ENCODE peak calls at places on chromosome 10, in eight cellular contexts. One of them, this sample, is unnamed.
A peak's percentile ranks its signal among the peaks of the same experiment; 100 is the strongest.

GRCh38 chr10:108036298-108036697 is 871.8 kb upstream of the SORCS1 start:
- DNase-seq in NCI-H748 treated with DMSO at 0.1 percent for 48 hours: no peak
- DNase-seq in amniotic stem cell: no peak
- DNase-seq in stimulated activated CD4-positive, alpha-beta T cell treated with anti-CD3 and anti-CD28 coated beads, Interleukin-4, amount 100 ng/mL, for 24 hours: no peak
- DNase-seq in A172: no peak
- DNase-seq in GM19239: no peak
- DNase-seq in stimulated activated naive CD8-positive, alpha-beta T cell treated with anti-CD3 and anti-CD28 coated beads, Interleukin-15, amount 100 ng/mL, for 72 hours: no peak
- DNase-seq in NAMALWA: no peak
- DNase-seq in this sample: no peak

GRCh38 chr10:117884088-117884487 is 162.7 kb downstream of the RAB11FIP2 start:
- DNase-seq in NCI-H748 treated with DMSO at 0.1 percent for 48 hours: no peak
- DNase-seq in GM19239: no peak
- DNase-seq in A172: no peak
- DNase-seq in NAMALWA: no peak
- DNase-seq in stimulated activated CD4-positive, alpha-beta T cell treated with anti-CD3 and anti-CD28 coated beads, Interleukin-4, amount 100 ng/mL, for 24 hours: no peak
- DNase-seq in amniotic stem cell: no peak
- DNase-seq in stimulated activated naive CD8-positive, alpha-beta T cell treated with anti-CD3 and anti-CD28 coated beads, Interleukin-15, amount 100 ng/mL, for 72 hours: no peak
- DNase-seq in this sample: no peak

GRCh38 chr10:59181668-59182067 is 5.2 kb downstream of the PHYHIPL start:
- DNase-seq in GM19239: peak; percentile 3
- DNase-seq in NAMALWA: peak; percentile 52
- DNase-seq in stimulated activated naive CD8-positive, alpha-beta T cell treated with anti-CD3 and anti-CD28 coated beads, Interleukin-15, amount 100 ng/mL, for 72 hours: no peak
- DNase-seq in NCI-H748 treated with DMSO at 0.1 percent for 48 hours: peak; percentile 43
- DNase-seq in stimulated activated CD4-positive, alpha-beta T cell treated with anti-CD3 and anti-CD28 coated beads, Interleukin-4, amount 100 ng/mL, for 24 hours: no peak
- DNase-seq in amniotic stem cell: peak; percentile 24
- DNase-seq in A172: peak; percentile 62
- DNase-seq in this sample: peak; percentile 83

GRCh38 chr10:5526691-5527331 is 2.0 kb downstream of the CALML3 start:
- DNase-seq in stimulated activated CD4-positive, alpha-beta T cell treated with anti-CD3 and anti-CD28 coated beads, Interleukin-4, amount 100 ng/mL, for 24 hours: no peak
- DNase-seq in GM19239: no peak
- DNase-seq in stimulated activated naive CD8-positive, alpha-beta T cell treated with anti-CD3 and anti-CD28 coated beads, Interleukin-15, amount 100 ng/mL, for 72 hours: no peak
- DNase-seq in NAMALWA: no peak
- DNase-seq in A172: no peak
- DNase-seq in amniotic stem cell: no peak
- DNase-seq in NCI-H748 treated with DMSO at 0.1 percent for 48 hours: no peak
- DNase-seq in this sample: no peak

GRCh38 chr10:88542522-88542921 is 40.6 kb downstream of the RNLS start:
- DNase-seq in amniotic stem cell: no peak
- DNase-seq in stimulated activated naive CD8-positive, alpha-beta T cell treated with anti-CD3 and anti-CD28 coated beads, Interleukin-15, amount 100 ng/mL, for 72 hours: no peak
- DNase-seq in A172: no peak
- DNase-seq in NCI-H748 treated with DMSO at 0.1 percent for 48 hours: no peak
- DNase-seq in NAMALWA: no peak
- DNase-seq in GM19239: no peak
- DNase-seq in stimulated activated CD4-positive, alpha-beta T cell treated with anti-CD3 and anti-CD28 coated beads, Interleukin-4, amount 100 ng/mL, for 24 hours: no peak
- DNase-seq in this sample: no peak

GRCh38 chr10:104314591-104315485 is 23.4 kb downstream of the ITPRIP start:
- DNase-seq in amniotic stem cell: no peak
- DNase-seq in NAMALWA: no peak
- DNase-seq in stimulated activated naive CD8-positive, alpha-beta T cell treated with anti-CD3 and anti-CD28 coated beads, Interleukin-15, amount 100 ng/mL, for 72 hours: no peak
- DNase-seq in GM19239: no peak
- DNase-seq in stimulated activated CD4-positive, alpha-beta T cell treated with anti-CD3 and anti-CD28 coated beads, Interleukin-4, amount 100 ng/mL, for 24 hours: no peak
- DNase-seq in A172: no peak
- DNase-seq in NCI-H748 treated with DMSO at 0.1 percent for 48 hours: no peak
- DNase-seq in this sample: no peak

GRCh38 chr10:79322616-79323566 is 24.4 kb upstream of the PPIF start:
- DNase-seq in NAMALWA: no peak
- DNase-seq in A172: peak; percentile 92
- DNase-seq in GM19239: no peak
- DNase-seq in stimulated activated CD4-positive, alpha-beta T cell treated with anti-CD3 and anti-CD28 coated beads, Interleukin-4, amount 100 ng/mL, for 24 hours: peak; percentile 80
- DNase-seq in stimulated activated naive CD8-positive, alpha-beta T cell treated with anti-CD3 and anti-CD28 coated beads, Interleukin-15, amount 100 ng/mL, for 72 hours: peak; percentile 67
- DNase-seq in amniotic stem cell: peak; percentile 29
- DNase-seq in NCI-H748 treated with DMSO at 0.1 percent for 48 hours: no peak
- DNase-seq in this sample: no peak

GRCh38 chr10:69089638-69090599 is 2.0 kb downstream of the SRGN start:
- DNase-seq in NAMALWA: no peak
- DNase-seq in stimulated activated naive CD8-positive, alpha-beta T cell treated with anti-CD3 and anti-CD28 coated beads, Interleukin-15, amount 100 ng/mL, for 72 hours: peak; percentile 82
- DNase-seq in stimulated activated CD4-positive, alpha-beta T cell treated with anti-CD3 and anti-CD28 coated beads, Interleukin-4, amount 100 ng/mL, for 24 hours: peak; percentile 85
- DNase-seq in A172: peak; percentile 49
- DNase-seq in amniotic stem cell: no peak
- DNase-seq in GM19239: no peak
- DNase-seq in NCI-H748 treated with DMSO at 0.1 percent for 48 hours: no peak
- DNase-seq in this sample: no peak

GRCh38 chr10:59557642-59558041 is 152.0 kb downstream of the SLC16A9 start:
- DNase-seq in NCI-H748 treated with DMSO at 0.1 percent for 48 hours: no peak
- DNase-seq in A172: no peak
- DNase-seq in GM19239: no peak
- DNase-seq in stimulated activated naive CD8-positive, alpha-beta T cell treated with anti-CD3 and anti-CD28 coated beads, Interleukin-15, amount 100 ng/mL, for 72 hours: no peak
- DNase-seq in stimulated activated CD4-positive, alpha-beta T cell treated with anti-CD3 and anti-CD28 coated beads, Interleukin-4, amount 100 ng/mL, for 24 hours: no peak
- DNase-seq in NAMALWA: no peak
- DNase-seq in amniotic stem cell: no peak
- DNase-seq in this sample: no peak

GRCh38 chr10:61063035-61063434 is 119.0 kb upstream of the RHOBTB1 start:
- DNase-seq in stimulated activated CD4-positive, alpha-beta T cell treated with anti-CD3 and anti-CD28 coated beads, Interleukin-4, amount 100 ng/mL, for 24 hours: no peak
- DNase-seq in amniotic stem cell: no peak
- DNase-seq in A172: no peak
- DNase-seq in stimulated activated naive CD8-positive, alpha-beta T cell treated with anti-CD3 and anti-CD28 coated beads, Interleukin-15, amount 100 ng/mL, for 72 hours: no peak
- DNase-seq in NCI-H748 treated with DMSO at 0.1 percent for 48 hours: no peak
- DNase-seq in GM19239: no peak
- DNase-seq in NAMALWA: no peak
- DNase-seq in this sample: peak; percentile 85

GRCh38 chr10:34125702-34126101 is 689.4 kb downstream of the PARD3 start:
- DNase-seq in stimulated activated naive CD8-positive, alpha-beta T cell treated with anti-CD3 and anti-CD28 coated beads, Interleukin-15, amount 100 ng/mL, for 72 hours: no peak
- DNase-seq in NCI-H748 treated with DMSO at 0.1 percent for 48 hours: no peak
- DNase-seq in stimulated activated CD4-positive, alpha-beta T cell treated with anti-CD3 and anti-CD28 coated beads, Interleukin-4, amount 100 ng/mL, for 24 hours: no peak
- DNase-seq in amniotic stem cell: no peak
- DNase-seq in NAMALWA: no peak
- DNase-seq in GM19239: no peak
- DNase-seq in A172: no peak
- DNase-seq in this sample: no peak

GRCh38 chr10:69335613-69336012 is 57.3 kb downstream of the HK1 start:
- DNase-seq in A172: no peak
- DNase-seq in NCI-H748 treated with DMSO at 0.1 percent for 48 hours: no peak
- DNase-seq in GM19239: no peak
- DNase-seq in amniotic stem cell: no peak
- DNase-seq in stimulated activated naive CD8-positive, alpha-beta T cell treated with anti-CD3 and anti-CD28 coated beads, Interleukin-15, amount 100 ng/mL, for 72 hours: no peak
- DNase-seq in stimulated activated CD4-positive, alpha-beta T cell treated with anti-CD3 and anti-CD28 coated beads, Interleukin-4, amount 100 ng/mL, for 24 hours: no peak
- DNase-seq in NAMALWA: no peak
- DNase-seq in this sample: no peak

GRCh38 chr10:52446391-52446790 is 132.3 kb downstream of the DKK1 start:
- DNase-seq in stimulated activated CD4-positive, alpha-beta T cell treated with anti-CD3 and anti-CD28 coated beads, Interleukin-4, amount 100 ng/mL, for 24 hours: no peak
- DNase-seq in stimulated activated naive CD8-positive, alpha-beta T cell treated with anti-CD3 and anti-CD28 coated beads, Interleukin-15, amount 100 ng/mL, for 72 hours: no peak
- DNase-seq in amniotic stem cell: no peak
- DNase-seq in NCI-H748 treated with DMSO at 0.1 percent for 48 hours: no peak
- DNase-seq in GM19239: no peak
- DNase-seq in A172: peak; percentile 8
- DNase-seq in NAMALWA: no peak
- DNase-seq in this sample: no peak

GRCh38 chr10:124369986-124370385 is 48.7 kb downstream of the OAT start:
- DNase-seq in NAMALWA: no peak
- DNase-seq in NCI-H748 treated with DMSO at 0.1 percent for 48 hours: no peak
- DNase-seq in GM19239: no peak
- DNase-seq in stimulated activated naive CD8-positive, alpha-beta T cell treated with anti-CD3 and anti-CD28 coated beads, Interleukin-15, amount 100 ng/mL, for 72 hours: no peak
- DNase-seq in stimulated activated CD4-positive, alpha-beta T cell treated with anti-CD3 and anti-CD28 coated beads, Interleukin-4, amount 100 ng/mL, for 24 hours: no peak
- DNase-seq in A172: no peak
- DNase-seq in amniotic stem cell: no peak
- DNase-seq in this sample: no peak

GRCh38 chr10:91766676-91767075 is 31.6 kb upstream of the TNKS2 start:
- DNase-seq in NCI-H748 treated with DMSO at 0.1 percent for 48 hours: no peak
- DNase-seq in NAMALWA: no peak
- DNase-seq in A172: no peak
- DNase-seq in stimulated activated CD4-positive, alpha-beta T cell treated with anti-CD3 and anti-CD28 coated beads, Interleukin-4, amount 100 ng/mL, for 24 hours: no peak
- DNase-seq in amniotic stem cell: no peak
- DNase-seq in GM19239: no peak
- DNase-seq in stimulated activated naive CD8-positive, alpha-beta T cell treated with anti-CD3 and anti-CD28 coated beads, Interleukin-15, amount 100 ng/mL, for 72 hours: no peak
- DNase-seq in this sample: no peak

GRCh38 chr10:24703700-24704099 is 20.0 kb downstream of the ARHGAP21 start:
- DNase-seq in A172: no peak
- DNase-seq in amniotic stem cell: no peak
- DNase-seq in GM19239: no peak
- DNase-seq in stimulated activated naive CD8-positive, alpha-beta T cell treated with anti-CD3 and anti-CD28 coated beads, Interleukin-15, amount 100 ng/mL, for 72 hours: no peak
- DNase-seq in stimulated activated CD4-positive, alpha-beta T cell treated with anti-CD3 and anti-CD28 coated beads, Interleukin-4, amount 100 ng/mL, for 24 hours: no peak
- DNase-seq in NCI-H748 treated with DMSO at 0.1 percent for 48 hours: no peak
- DNase-seq in NAMALWA: no peak
- DNase-seq in this sample: no peak

GRCh38 chr10:28328346-28328745 is 25.5 kb upstream of the MPP7 start:
- DNase-seq in amniotic stem cell: no peak
- DNase-seq in stimulated activated naive CD8-positive, alpha-beta T cell treated with anti-CD3 and anti-CD28 coated beads, Interleukin-15, amount 100 ng/mL, for 72 hours: no peak
- DNase-seq in A172: no peak
- DNase-seq in NCI-H748 treated with DMSO at 0.1 percent for 48 hours: no peak
- DNase-seq in GM19239: no peak
- DNase-seq in NAMALWA: no peak
- DNase-seq in stimulated activated CD4-positive, alpha-beta T cell treated with anti-CD3 and anti-CD28 coated beads, Interleukin-4, amount 100 ng/mL, for 24 hours: no peak
- DNase-seq in this sample: no peak

GRCh38 chr10:85916999-85917573 is 449.5 kb downstream of the GRID1 start:
- DNase-seq in A172: no peak
- DNase-seq in amniotic stem cell: no peak
- DNase-seq in stimulated activated CD4-positive, alpha-beta T cell treated with anti-CD3 and anti-CD28 coated beads, Interleukin-4, amount 100 ng/mL, for 24 hours: no peak
- DNase-seq in NCI-H748 treated with DMSO at 0.1 percent for 48 hours: peak; percentile 83
- DNase-seq in stimulated activated naive CD8-positive, alpha-beta T cell treated with anti-CD3 and anti-CD28 coated beads, Interleukin-15, amount 100 ng/mL, for 72 hours: no peak
- DNase-seq in NAMALWA: no peak
- DNase-seq in GM19239: no peak
- DNase-seq in this sample: no peak

GRCh38 chr10:127576751-127577161 is 27.6 kb downstream of the NPS start:
- DNase-seq in NCI-H748 treated with DMSO at 0.1 percent for 48 hours: no peak
- DNase-seq in GM19239: no peak
- DNase-seq in A172: no peak
- DNase-seq in amniotic stem cell: no peak
- DNase-seq in stimulated activated naive CD8-positive, alpha-beta T cell treated with anti-CD3 and anti-CD28 coated beads, Interleukin-15, amount 100 ng/mL, for 72 hours: no peak
- DNase-seq in stimulated activated CD4-positive, alpha-beta T cell treated with anti-CD3 and anti-CD28 coated beads, Interleukin-4, amount 100 ng/mL, for 24 hours: no peak
- DNase-seq in NAMALWA: no peak
- DNase-seq in this sample: no peak

GRCh38 chr10:13945760-13946460 is 359.1 kb downstream of the PRPF18 start:
- DNase-seq in amniotic stem cell: no peak
- DNase-seq in A172: peak; percentile 60
- DNase-seq in stimulated activated CD4-positive, alpha-beta T cell treated with anti-CD3 and anti-CD28 coated beads, Interleukin-4, amount 100 ng/mL, for 24 hours: no peak
- DNase-seq in NCI-H748 treated with DMSO at 0.1 percent for 48 hours: no peak
- DNase-seq in stimulated activated naive CD8-positive, alpha-beta T cell treated with anti-CD3 and anti-CD28 coated beads, Interleukin-15, amount 100 ng/mL, for 72 hours: no peak
- DNase-seq in NAMALWA: no peak
- DNase-seq in GM19239: no peak
- DNase-seq in this sample: no peak

GRCh38 chr10:77970869-77971803 is 44.6 kb upstream of the DLG5 start:
- DNase-seq in GM19239: no peak
- DNase-seq in amniotic stem cell: peak; percentile 89
- DNase-seq in stimulated activated CD4-positive, alpha-beta T cell treated with anti-CD3 and anti-CD28 coated beads, Interleukin-4, amount 100 ng/mL, for 24 hours: no peak
- DNase-seq in stimulated activated naive CD8-positive, alpha-beta T cell treated with anti-CD3 and anti-CD28 coated beads, Interleukin-15, amount 100 ng/mL, for 72 hours: no peak
- DNase-seq in A172: peak; percentile 82
- DNase-seq in NAMALWA: peak; percentile 2
- DNase-seq in NCI-H748 treated with DMSO at 0.1 percent for 48 hours: no peak
- DNase-seq in this sample: peak; percentile 49

GRCh38 chr10:122162566-122163181 is 108.4 kb upstream of the BTBD16 start:
- DNase-seq in stimulated activated CD4-positive, alpha-beta T cell treated with anti-CD3 and anti-CD28 coated beads, Interleukin-4, amount 100 ng/mL, for 24 hours: no peak
- DNase-seq in A172: no peak
- DNase-seq in NCI-H748 treated with DMSO at 0.1 percent for 48 hours: peak; percentile 56
- DNase-seq in GM19239: no peak
- DNase-seq in NAMALWA: no peak
- DNase-seq in stimulated activated naive CD8-positive, alpha-beta T cell treated with anti-CD3 and anti-CD28 coated beads, Interleukin-15, amount 100 ng/mL, for 72 hours: no peak
- DNase-seq in amniotic stem cell: no peak
- DNase-seq in this sample: no peak

GRCh38 chr10:125016611-125017202 is 74.8 kb downstream of the ZRANB1 start:
- DNase-seq in stimulated activated CD4-positive, alpha-beta T cell treated with anti-CD3 and anti-CD28 coated beads, Interleukin-4, amount 100 ng/mL, for 24 hours: no peak
- DNase-seq in NAMALWA: no peak
- DNase-seq in stimulated activated naive CD8-positive, alpha-beta T cell treated with anti-CD3 and anti-CD28 coated beads, Interleukin-15, amount 100 ng/mL, for 72 hours: no peak
- DNase-seq in A172: no peak
- DNase-seq in amniotic stem cell: no peak
- DNase-seq in NCI-H748 treated with DMSO at 0.1 percent for 48 hours: no peak
- DNase-seq in GM19239: no peak
- DNase-seq in this sample: no peak

GRCh38 chr10:3409928-3410327 is 237.3 kb upstream of the PITRM1 start:
- DNase-seq in stimulated activated CD4-positive, alpha-beta T cell treated with anti-CD3 and anti-CD28 coated beads, Interleukin-4, amount 100 ng/mL, for 24 hours: no peak
- DNase-seq in NCI-H748 treated with DMSO at 0.1 percent for 48 hours: no peak
- DNase-seq in NAMALWA: no peak
- DNase-seq in amniotic stem cell: no peak
- DNase-seq in stimulated activated naive CD8-positive, alpha-beta T cell treated with anti-CD3 and anti-CD28 coated beads, Interleukin-15, amount 100 ng/mL, for 72 hours: no peak
- DNase-seq in GM19239: no peak
- DNase-seq in A172: no peak
- DNase-seq in this sample: no peak

GRCh38 chr10:70523044-70523443 is 44.5 kb downstream of the PALD1 start:
- DNase-seq in A172: no peak
- DNase-seq in amniotic stem cell: no peak
- DNase-seq in NAMALWA: no peak
- DNase-seq in stimulated activated CD4-positive, alpha-beta T cell treated with anti-CD3 and anti-CD28 coated beads, Interleukin-4, amount 100 ng/mL, for 24 hours: no peak
- DNase-seq in GM19239: no peak
- DNase-seq in NCI-H748 treated with DMSO at 0.1 percent for 48 hours: no peak
- DNase-seq in stimulated activated naive CD8-positive, alpha-beta T cell treated with anti-CD3 and anti-CD28 coated beads, Interleukin-15, amount 100 ng/mL, for 72 hours: no peak
- DNase-seq in this sample: no peak

GRCh38 chr10:84224411-84225028 is 824 bp downstream of the LRIT2 start:
- DNase-seq in amniotic stem cell: no peak
- DNase-seq in NCI-H748 treated with DMSO at 0.1 percent for 48 hours: no peak
- DNase-seq in GM19239: no peak
- DNase-seq in A172: peak; percentile 13
- DNase-seq in NAMALWA: no peak
- DNase-seq in stimulated activated CD4-positive, alpha-beta T cell treated with anti-CD3 and anti-CD28 coated beads, Interleukin-4, amount 100 ng/mL, for 24 hours: no peak
- DNase-seq in stimulated activated naive CD8-positive, alpha-beta T cell treated with anti-CD3 and anti-CD28 coated beads, Interleukin-15, amount 100 ng/mL, for 72 hours: no peak
- DNase-seq in this sample: no peak

GRCh38 chr10:68826764-68827591 is at the start of gene STOX1:
- DNase-seq in stimulated activated naive CD8-positive, alpha-beta T cell treated with anti-CD3 and anti-CD28 coated beads, Interleukin-15, amount 100 ng/mL, for 72 hours: peak; percentile 70
- DNase-seq in amniotic stem cell: no peak
- DNase-seq in NCI-H748 treated with DMSO at 0.1 percent for 48 hours: peak; percentile 44
- DNase-seq in A172: peak; percentile 31
- DNase-seq in NAMALWA: peak; percentile 61
- DNase-seq in GM19239: peak; percentile 79
- DNase-seq in stimulated activated CD4-positive, alpha-beta T cell treated with anti-CD3 and anti-CD28 coated beads, Interleukin-4, amount 100 ng/mL, for 24 hours: peak; percentile 63
- DNase-seq in this sample: peak; percentile 83

GRCh38 chr10:101280511-101280910 is 51.2 kb upstream of the LBX1 start:
- DNase-seq in stimulated activated naive CD8-positive, alpha-beta T cell treated with anti-CD3 and anti-CD28 coated beads, Interleukin-15, amount 100 ng/mL, for 72 hours: no peak
- DNase-seq in stimulated activated CD4-positive, alpha-beta T cell treated with anti-CD3 and anti-CD28 coated beads, Interleukin-4, amount 100 ng/mL, for 24 hours: no peak
- DNase-seq in A172: no peak
- DNase-seq in NCI-H748 treated with DMSO at 0.1 percent for 48 hours: no peak
- DNase-seq in NAMALWA: no peak
- DNase-seq in GM19239: no peak
- DNase-seq in amniotic stem cell: no peak
- DNase-seq in this sample: no peak

GRCh38 chr10:103915794-103916193 is 2.2 kb downstream of the STN1 start:
- DNase-seq in amniotic stem cell: no peak
- DNase-seq in NAMALWA: no peak
- DNase-seq in GM19239: no peak
- DNase-seq in stimulated activated naive CD8-positive, alpha-beta T cell treated with anti-CD3 and anti-CD28 coated beads, Interleukin-15, amount 100 ng/mL, for 72 hours: no peak
- DNase-seq in stimulated activated CD4-positive, alpha-beta T cell treated with anti-CD3 and anti-CD28 coated beads, Interleukin-4, amount 100 ng/mL, for 24 hours: no peak
- DNase-seq in A172: peak; percentile 39
- DNase-seq in NCI-H748 treated with DMSO at 0.1 percent for 48 hours: no peak
- DNase-seq in this sample: no peak

GRCh38 chr10:60910543-60910942 is 33.4 kb downstream of the RHOBTB1 start:
- DNase-seq in stimulated activated naive CD8-positive, alpha-beta T cell treated with anti-CD3 and anti-CD28 coated beads, Interleukin-15, amount 100 ng/mL, for 72 hours: no peak
- DNase-seq in A172: no peak
- DNase-seq in amniotic stem cell: no peak
- DNase-seq in stimulated activated CD4-positive, alpha-beta T cell treated with anti-CD3 and anti-CD28 coated beads, Interleukin-4, amount 100 ng/mL, for 24 hours: no peak
- DNase-seq in NAMALWA: peak; percentile 10
- DNase-seq in GM19239: no peak
- DNase-seq in NCI-H748 treated with DMSO at 0.1 percent for 48 hours: no peak
- DNase-seq in this sample: no peak

GRCh38 chr10:78923644-78924318 is 145.0 kb upstream of the ZMIZ1 start:
- DNase-seq in NAMALWA: no peak
- DNase-seq in stimulated activated naive CD8-positive, alpha-beta T cell treated with anti-CD3 and anti-CD28 coated beads, Interleukin-15, amount 100 ng/mL, for 72 hours: no peak
- DNase-seq in NCI-H748 treated with DMSO at 0.1 percent for 48 hours: no peak
- DNase-seq in amniotic stem cell: no peak
- DNase-seq in stimulated activated CD4-positive, alpha-beta T cell treated with anti-CD3 and anti-CD28 coated beads, Interleukin-4, amount 100 ng/mL, for 24 hours: no peak
- DNase-seq in GM19239: no peak
- DNase-seq in A172: no peak
- DNase-seq in this sample: no peak

GRCh38 chr10:1645896-1646295 is 91.4 kb downstream of the ADARB2 start:
- DNase-seq in amniotic stem cell: no peak
- DNase-seq in stimulated activated CD4-positive, alpha-beta T cell treated with anti-CD3 and anti-CD28 coated beads, Interleukin-4, amount 100 ng/mL, for 24 hours: no peak
- DNase-seq in A172: no peak
- DNase-seq in NCI-H748 treated with DMSO at 0.1 percent for 48 hours: no peak
- DNase-seq in stimulated activated naive CD8-positive, alpha-beta T cell treated with anti-CD3 and anti-CD28 coated beads, Interleukin-15, amount 100 ng/mL, for 72 hours: no peak
- DNase-seq in GM19239: no peak
- DNase-seq in NAMALWA: no peak
- DNase-seq in this sample: no peak

GRCh38 chr10:132836832-132837540 is 51.0 kb upstream of the NKX6-2 start:
- DNase-seq in amniotic stem cell: no peak
- DNase-seq in NAMALWA: peak; percentile 55
- DNase-seq in stimulated activated CD4-positive, alpha-beta T cell treated with anti-CD3 and anti-CD28 coated beads, Interleukin-4, amount 100 ng/mL, for 24 hours: peak; percentile 38
- DNase-seq in stimulated activated naive CD8-positive, alpha-beta T cell treated with anti-CD3 and anti-CD28 coated beads, Interleukin-15, amount 100 ng/mL, for 72 hours: peak; percentile 47
- DNase-seq in NCI-H748 treated with DMSO at 0.1 percent for 48 hours: no peak
- DNase-seq in A172: peak; percentile 4
- DNase-seq in GM19239: peak; percentile 81
- DNase-seq in this sample: peak; percentile 41

GRCh38 chr10:110739811-110740271 is 95.7 kb downstream of the RBM20 start:
- DNase-seq in stimulated activated CD4-positive, alpha-beta T cell treated with anti-CD3 and anti-CD28 coated beads, Interleukin-4, amount 100 ng/mL, for 24 hours: no peak
- DNase-seq in amniotic stem cell: no peak
- DNase-seq in NAMALWA: no peak
- DNase-seq in stimulated activated naive CD8-positive, alpha-beta T cell treated with anti-CD3 and anti-CD28 coated beads, Interleukin-15, amount 100 ng/mL, for 72 hours: no peak
- DNase-seq in GM19239: no peak
- DNase-seq in A172: no peak
- DNase-seq in NCI-H748 treated with DMSO at 0.1 percent for 48 hours: no peak
- DNase-seq in this sample: no peak

This sample was measured in A549.